ENCODE peak calls at places on chromosomes 11 and 22, in four cellular contexts. C is fibroblast of lung, T is neural progenitor cell, Z is astrocyte. L is an unnamed sample.

GRCh38 chr11:116099541-116099940 is 595.3 kb upstream of the CADM1 start:
- DNase-seq in C (no peak), T (no peak), Z (no peak), L (no peak)

GRCh38 chr11:77287615-77288273 is 13.7 kb downstream of the GDPD4 start:
- DNase-seq in C (peak; percentile 94), T (no peak), Z (peak; percentile 90), L (peak; percentile 58)

GRCh38 chr11:6598555-6598954 is 4.9 kb downstream of the RRP8 start:
- DNase-seq in C (no peak), T (no peak), Z (no peak), L (no peak)

GRCh38 chr22:21947040-21948014 is 5.3 kb downstream of the PPM1F start:
- DNase-seq in C (peak; percentile 61), T (peak; percentile 59), Z (peak; percentile 59), L (peak; percentile 33)

GRCh38 chr11:85348945-85349344 is 278.2 kb downstream of the DLG2 start:
- DNase-seq in C (no peak), T (no peak), Z (no peak), L (no peak)

GRCh38 chr11:27213232-27213660 is 149.8 kb downstream of the CCDC34 start:
- DNase-seq in C (peak; percentile 85), T (peak; percentile 52), Z (peak; percentile 97), L (peak; percentile 85)

GRCh38 chr11:1384206-1384965 is 5.3 kb upstream of the BRSK2 start:
- DNase-seq in C (no peak), T (no peak), Z (peak; percentile 8), L (no peak)

GRCh38 chr11:69102732-69103615 is 52.8 kb upstream of the SMIM38 start:
- DNase-seq in C (no peak), T (peak; percentile 64), Z (no peak), L (peak; percentile 36)

GRCh38 chr11:113329725-113330124 is 15.3 kb downstream of the TTC12 start:
- DNase-seq in C (no peak), T (no peak), Z (no peak), L (no peak)

GRCh38 chr11:28833670-28834069 is 725.5 kb downstream of the METTL15 start:
- DNase-seq in C (peak; percentile 80), T (no peak), Z (peak; percentile 99), L (no peak)

GRCh38 chr11:66686100-66686785 is 8.6 kb upstream of the RBM4B start:
- DNase-seq in C (no peak), T (no peak), Z (no peak), L (no peak)

GRCh38 chr11:10927533-10927932 is 69.7 kb upstream of the ZBED5 start:
- DNase-seq in C (no peak), T (no peak), Z (no peak), L (peak; percentile 75)

GRCh38 chr22:45235101-45235777 is 5.5 kb downstream of the KIAA0930 start:
- DNase-seq in C (no peak), T (no peak), Z (no peak), L (no peak)

GRCh38 chr11:995752-996420 is 40.6 kb downstream of the MUC6 start:
- DNase-seq in C (peak; percentile 9), T (peak; percentile 24), Z (peak; percentile 81), L (no peak)

GRCh38 chr11:29159552-29160465 is 857.0 kb downstream of the KCNA4 start:
- DNase-seq in C (peak; percentile 64), T (peak; percentile 82), Z (peak; percentile 59), L (no peak)

GRCh38 chr11:31870609-31871309 is 59.6 kb upstream of the PAX6 start:
- DNase-seq in C (peak; percentile 50), T (peak; percentile 95), Z (peak; percentile 20), L (peak; percentile 48)

GRCh38 chr11:20933086-20933485 is 263.7 kb downstream of the NELL1 start:
- DNase-seq in C (no peak), T (no peak), Z (no peak), L (no peak)

GRCh38 chr11:134658481-134659080 is 246.5 kb upstream of the B3GAT1 start:
- DNase-seq in C (no peak), T (no peak), Z (no peak), L (no peak)

GRCh38 chr11:44627911-44628729 is 62.7 kb downstream of the CD82 start:
- DNase-seq in C (peak; percentile 78), T (no peak), Z (peak; percentile 61), L (no peak)

GRCh38 chr22:40265783-40266182 is 80.5 kb upstream of the ADSL start:
- DNase-seq in C (no peak), T (no peak), Z (no peak), L (no peak)

GRCh38 chr11:69470793-69471192 is 10.7 kb upstream of the LINC01488 start:
- DNase-seq in C (no peak), T (no peak), Z (no peak), L (no peak)

GRCh38 chr11:3163241-3163981 is 1.7 kb downstream of the OSBPL5 start:
- DNase-seq in C (no peak), T (no peak), Z (no peak), L (no peak)

GRCh38 chr11:3165916-3166267 is 782 bp upstream of the OSBPL5 start:
- DNase-seq in C (no peak), T (no peak), Z (no peak), L (no peak)

GRCh38 chr11:3164138-3164539 is 971 bp downstream of the OSBPL5 start:
- DNase-seq in C (no peak), T (no peak), Z (no peak), L (no peak)

GRCh38 chr11:3165152-3165705 is at the start of gene OSBPL5:
- DNase-seq in C (peak; percentile 64), T (peak; percentile 81), Z (peak; percentile 49), L (peak; percentile 35)

GRCh38 chr11:3164540-3165151 is 464 bp downstream of the OSBPL5 start:
- DNase-seq in C (no peak), T (peak; percentile 74), Z (no peak), L (no peak)
- H2AFZ ChIP-seq in C (no peak overlapping the region), T (peak overlapping the region; percentile 71), Z (peak overlapping the region; percentile 60), L (no peak overlapping the region)

GRCh38 chr11:78587446-78587845 is 12.8 kb upstream of the NARS2 start:
- DNase-seq in C (no peak), T (no peak), Z (no peak), L (no peak)
- H3K79me2 ChIP-seq in C (no peaks in the 10 kb centered on the region), T (no peaks in the 10 kb centered on the region), Z (no peaks in the 10 kb centered on the region), L (no peaks in the 10 kb centered on the region)

GRCh38 chr11:92969293-92969633 is 188 bp upstream of the MTNR1B start:
- DNase-seq in C (no peak), T (no peak), Z (no peak), L (no peak)
- TF ChIP-seq EZH2 in C (peak; percentile 45), T (no peak), Z (no peak), L (no peak)

GRCh38 chr11:47641585-47642098 is 717 bp downstream of the MTCH2 start:
- DNase-seq in C (peak; percentile 8), T (peak; percentile 24), Z (no peak), L (no peak)

GRCh38 chr11:47645500-47645899 is 3.1 kb upstream of the MTCH2 start:
- DNase-seq in C (no peak), T (no peak), Z (no peak), L (no peak)

GRCh38 chr11:47646019-47646418 is 3.7 kb upstream of the MTCH2 start:
- DNase-seq in C (no peak), T (no peak), Z (no peak), L (no peak)

GRCh38 chr11:47642099-47642855 is at the start of gene MTCH2:
- DNase-seq in C (peak; percentile 98), T (peak; percentile 96), Z (peak; percentile 93), L (peak; percentile 86)
- H2AFZ ChIP-seq in C (peak within 1 kb of the TSS; percentile 97), T (peak within 1 kb of the TSS; percentile 71), Z (peak within 1 kb of the TSS; percentile 99), L (peak within 1 kb of the TSS; percentile 94)

GRCh38 chr11:12818333-12819015 is 144.3 kb downstream of the TEAD1 start:
- DNase-seq in C (peak; percentile 84), T (no peak), Z (peak; percentile 90), L (no peak)
- H3K79me2 ChIP-seq in C (peaks cover 85% of the 10 kb centered on the region), T (peaks cover 92% of the 10 kb centered on the region), Z (peaks cover 89% of the 10 kb centered on the region), L (peaks cover 86% of the 10 kb centered on the region)

GRCh38 chr11:127103586-127104388 is 103.2 kb upstream of the KIRREL3 start:
- DNase-seq in C (no peak), T (no peak), Z (no peak), L (no peak)
- TF ChIP-seq EZH2 in C (no peak), T (no peak), Z (no peak), L (no peak)